ENCODE peak calls at places on chromosomes 2 and 18, in four cellular contexts. E is H9, Q is M059J, O is EL. X is an unnamed sample.

GRCh38 chr2:134919360-134920210 is 963 bp downstream of the CCNT2 start:
- DNase-seq in E (no peak), Q (peak; percentile 45), O (peak; percentile 38), X (peak; percentile 25)

GRCh38 chr2:219598308-219599078 is 836 bp downstream of the STK11IP start:
- DNase-seq in E (no peak), Q (peak; percentile 23), O (no peak), X (no peak)

GRCh38 chr2:46345775-46346174 is 48.6 kb downstream of the EPAS1 start:
- DNase-seq in E (no peak), Q (no peak), O (no peak), X (no peak)

GRCh38 chr2:73868204-73868978 is 24.4 kb upstream of the ACTG2 start:
- DNase-seq in E (peak; percentile 38), Q (peak; percentile 75), O (no peak), X (peak; percentile 75)

GRCh38 chr2:236972491-236973379 is 113.0 kb upstream of the COPS8 start:
- DNase-seq in E (peak; percentile 55), Q (peak; percentile 68), O (peak; percentile 82), X (peak; percentile 86)

GRCh38 chr2:74441690-74442482 is at the start of gene RTKN:
- DNase-seq in E (peak; percentile 87), Q (no peak), O (no peak), X (peak; percentile 83)

GRCh38 chr2:42141687-42142475 is 27.3 kb upstream of the EML4 start:
- DNase-seq in E (peak; percentile 61), Q (peak; percentile 82), O (peak; percentile 77), X (peak; percentile 60)

GRCh38 chr18:6741290-6741689 is 11.8 kb downstream of the ARHGAP28 start:
- DNase-seq in E (no peak), Q (peak; percentile 73), O (peak; percentile 96), X (peak; percentile 91)

GRCh38 chr2:121583555-121583954 is 52.9 kb downstream of the RNU4ATAC start:
- DNase-seq in E (no peak), Q (no peak), O (no peak), X (no peak)

GRCh38 chr2:28445448-28446258 is 50.2 kb upstream of the PLB1 start:
- DNase-seq in E (no peak), Q (peak; percentile 97), O (peak; percentile 96), X (peak; percentile 98)

GRCh38 chr2:219369447-219369861 is 18.3 kb downstream of the DNPEP start:
- DNase-seq in E (no peak), Q (peak; percentile 61), O (peak; percentile 39), X (peak; percentile 42)

X was measured in PC-3.